ENCODE peak calls at places on chromosome 14, in seven cellular contexts. G, Y, U, K, Z, T and W are unnamed samples.
A peak's percentile ranks its signal among the peaks of the same experiment; 100 is the strongest.

GRCh38 chr14:70073924-70074566 is 114.7 kb downstream of the SLC8A3 start:
- DNase-seq in G (peak; percentile 68), Y (peak; percentile 87), U (peak; percentile 87), K (peak; percentile 45), Z (peak; percentile 69), T (no peak), W (peak; percentile 38)

GRCh38 chr14:49767473-49768300 is at the start of gene KLHDC2:
- DNase-seq in G (peak; percentile 72), Y (peak; percentile 73), U (peak; percentile 86), K (peak; percentile 77), Z (peak; percentile 92), T (no peak), W (peak; percentile 70)

GRCh38 chr14:54329082-54329695 is 67.6 kb upstream of the CDKN3 start:
- DNase-seq in G (peak; percentile 26), Y (peak; percentile 65), U (peak; percentile 62), K (peak; percentile 14), Z (no peak), T (no peak), W (no peak)

GRCh38 chr14:97930191-97930590 is 1133.0 kb downstream of the VRK1 start:
- DNase-seq in G (no peak), Y (no peak), U (no peak), K (no peak), Z (no peak), T (no peak), W (no peak)

GRCh38 chr14:48384786-48385185 is 709.4 kb upstream of the MDGA2 start:
- DNase-seq in G (no peak), Y (no peak), U (no peak), K (no peak), Z (no peak), T (no peak), W (no peak)

GRCh38 chr14:79016828-79017505 is 846.8 kb downstream of the NRXN3 start:
- DNase-seq in G (no peak), Y (peak; percentile 10), U (no peak), K (no peak), Z (no peak), T (no peak), W (no peak)

GRCh38 chr14:61358812-61359211 is 37.4 kb downstream of the PRKCH start:
- DNase-seq in G (no peak), Y (no peak), U (no peak), K (no peak), Z (no peak), T (no peak), W (no peak)

GRCh38 chr14:63893701-63894458 is 41.1 kb downstream of the SYNE2 start:
- DNase-seq in G (no peak), Y (no peak), U (no peak), K (no peak), Z (no peak), T (no peak), W (no peak)

DNA sequence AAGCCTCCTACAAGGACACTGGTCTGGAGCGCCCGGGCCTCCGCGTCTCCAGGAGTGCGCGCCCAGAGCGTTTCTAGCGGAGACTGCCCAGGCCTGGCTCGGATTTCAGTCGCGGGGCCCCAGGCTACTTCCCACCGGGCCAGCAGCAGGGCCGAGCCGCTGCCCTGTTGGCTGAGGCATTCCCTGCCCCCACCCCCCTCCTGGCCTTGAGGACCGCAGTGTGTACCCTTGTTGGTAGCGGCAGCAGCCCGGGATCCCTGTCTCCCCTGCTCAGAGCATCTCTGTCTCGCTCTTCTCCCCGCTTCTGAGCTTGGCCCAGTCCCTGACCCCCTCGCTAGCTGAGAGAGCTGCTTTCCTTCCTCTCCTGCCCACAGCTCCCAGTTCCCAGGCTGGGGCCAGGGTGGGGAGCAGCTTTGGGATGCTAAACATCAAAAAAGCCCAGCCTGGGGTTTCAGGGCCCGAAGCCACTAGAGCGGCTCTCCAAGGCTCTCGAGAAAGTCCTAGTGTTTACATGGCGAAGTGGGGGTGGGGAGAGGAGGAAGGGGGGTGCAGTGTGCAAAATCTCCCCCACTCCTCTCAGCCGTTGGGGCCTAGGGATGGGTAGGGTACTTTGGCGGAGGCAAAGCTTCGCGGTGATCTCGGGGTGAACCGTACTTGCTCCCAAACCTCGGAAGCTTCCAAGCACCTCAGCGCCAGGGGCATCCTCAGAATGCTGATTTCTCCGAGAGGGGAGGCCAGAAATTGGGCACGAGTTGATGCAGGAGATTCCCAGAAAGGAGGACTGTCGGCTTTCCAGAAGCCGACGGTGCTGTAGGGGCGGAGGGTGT is 6.4 kb downstream of the NKX2-1 start:
- DNase-seq in G (no peak), Y (no peak), U (peak; percentile 80), K (no peak), Z (peak; percentile 24), T (no peak), W (no peak)
- TF ChIP-seq TAF1 in G (no peak), Y (no peak), U (no peak), K (no peak), Z (no peak), T (no peak), W (no peak)

GRCh38 chr14:104724407-104724980 is 465 bp downstream of the ADSS1 start:
- DNase-seq in G (peak; percentile 77), Y (no peak), U (no peak), K (no peak), Z (peak; percentile 84), T (no peak), W (no peak)

GRCh38 chr14:104722938-104723650 is 935 bp upstream of the ADSS1 start:
- DNase-seq in G (no peak), Y (no peak), U (no peak), K (no peak), Z (no peak), T (no peak), W (no peak)

GRCh38 chr14:104724981-104725771 is 1.1 kb downstream of the ADSS1 start:
- DNase-seq in G (no peak), Y (peak; percentile 43), U (peak; percentile 70), K (no peak), Z (peak; percentile 84), T (no peak), W (no peak)

GRCh38 chr14:104721704-104722431 is 2.2 kb upstream of the ADSS1 start:
- DNase-seq in G (no peak), Y (no peak), U (no peak), K (no peak), Z (no peak), T (no peak), W (no peak)

DNA sequence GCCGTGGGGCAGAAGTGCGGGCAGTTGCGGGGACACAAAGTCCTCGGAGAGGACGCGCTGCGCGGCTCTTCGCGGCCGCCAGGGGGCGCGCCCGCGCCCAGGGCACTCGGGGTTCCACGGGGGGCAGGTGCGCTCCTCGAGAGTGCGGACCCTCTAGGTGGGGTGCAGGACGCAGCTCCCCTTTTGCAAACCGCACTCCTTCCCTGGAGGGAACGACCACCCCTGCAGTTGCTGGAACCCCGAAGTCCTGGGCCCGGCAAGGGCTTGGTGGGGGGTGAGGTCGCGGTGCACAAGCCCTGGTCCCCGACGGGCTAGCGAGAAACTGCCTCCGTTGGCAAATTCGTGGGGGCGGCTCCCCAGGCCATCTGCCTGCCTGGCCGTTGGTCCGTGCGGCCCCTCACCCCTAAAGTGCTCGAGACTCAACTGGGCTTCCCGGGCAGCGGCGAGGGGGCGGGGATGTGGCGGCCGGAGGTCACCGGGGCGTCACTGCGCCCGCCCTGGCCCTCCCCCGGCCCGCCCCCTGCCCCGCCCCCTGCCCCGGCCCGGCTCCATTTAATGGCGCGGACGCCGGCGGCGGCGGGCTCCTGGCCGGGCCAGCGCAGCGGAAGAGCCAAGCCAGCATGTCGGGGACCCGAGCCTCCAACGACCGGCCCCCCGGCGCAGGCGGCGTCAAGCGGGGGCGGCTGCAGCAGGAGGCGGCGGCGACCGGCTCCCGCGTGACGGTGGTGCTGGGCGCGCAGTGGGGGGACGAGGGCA is at the start of gene ADSS1:
- DNase-seq in G (peak; percentile 76), Y (peak; percentile 24), U (peak; percentile 84), K (peak; percentile 96), Z (peak; percentile 98), T (no peak), W (peak; percentile 94)
- TF ChIP-seq POLR2AphosphoS5 in G (peak; percentile 17), Y (peak; percentile 69), U (no peak), K (no peak), Z (peak; percentile 36), T (no peak), W (no peak)

GRCh38 chr14:94098359-94098758 is 12.2 kb upstream of the IFI27 start:
- DNase-seq in G (no peak), Y (no peak), U (no peak), K (no peak), Z (no peak), T (no peak), W (no peak)

GRCh38 chr14:94093418-94093817 is 12.3 kb downstream of the IFI27L1 start:
- DNase-seq in G (no peak), Y (no peak), U (no peak), K (no peak), Z (no peak), T (no peak), W (no peak)

GRCh38 chr14:94100847-94101246 is 9.7 kb upstream of the IFI27 start:
- DNase-seq in G (no peak), Y (no peak), U (no peak), K (no peak), Z (no peak), T (no peak), W (no peak)

GRCh38 chr14:94099006-94099405 is 11.5 kb upstream of the IFI27 start:
- DNase-seq in G (no peak), Y (no peak), U (no peak), K (no peak), Z (no peak), T (no peak), W (no peak)

DNA sequence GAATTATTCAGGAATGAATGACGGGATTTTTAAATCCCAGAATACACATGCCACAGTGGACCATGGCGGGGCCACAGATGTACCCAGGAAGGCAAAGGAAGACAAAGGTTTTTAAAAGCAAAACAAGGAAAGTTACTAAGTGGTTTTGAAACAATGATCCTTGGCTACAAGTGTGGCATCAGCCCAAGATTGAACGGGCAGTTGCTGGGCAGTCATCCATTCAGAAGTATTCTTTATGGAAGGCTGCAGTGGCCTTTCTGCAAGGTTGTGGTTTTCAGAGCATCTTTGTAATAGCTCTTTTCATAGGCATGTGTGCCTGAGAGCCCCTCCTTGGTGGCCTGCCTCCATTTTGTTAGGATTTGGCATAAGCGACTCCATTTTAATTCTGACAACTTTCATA is 13.4 kb upstream of the IFI27 start:
- DNase-seq in G (no peak), Y (no peak), U (no peak), K (no peak), Z (no peak), T (no peak), W (no peak)
- TF ChIP-seq TAF1 in G (no peak), Y (no peak), U (no peak), K (no peak), Z (no peak), T (no peak), W (no peak)

GRCh38 chr14:80638620-80639215 is 302.8 kb downstream of the CEP128 start:
- DNase-seq in G (no peak), Y (no peak), U (no peak), K (no peak), Z (no peak), T (no peak), W (no peak)

GRCh38 chr14:80637726-80638619 is 303.6 kb downstream of the CEP128 start:
- DNase-seq in G (no peak), Y (no peak), U (no peak), K (no peak), Z (no peak), T (no peak), W (no peak)

GRCh38 chr14:80634106-80634758 is 307.3 kb downstream of the CEP128 start:
- DNase-seq in G (no peak), Y (no peak), U (no peak), K (no peak), Z (no peak), T (no peak), W (no peak)

DNA sequence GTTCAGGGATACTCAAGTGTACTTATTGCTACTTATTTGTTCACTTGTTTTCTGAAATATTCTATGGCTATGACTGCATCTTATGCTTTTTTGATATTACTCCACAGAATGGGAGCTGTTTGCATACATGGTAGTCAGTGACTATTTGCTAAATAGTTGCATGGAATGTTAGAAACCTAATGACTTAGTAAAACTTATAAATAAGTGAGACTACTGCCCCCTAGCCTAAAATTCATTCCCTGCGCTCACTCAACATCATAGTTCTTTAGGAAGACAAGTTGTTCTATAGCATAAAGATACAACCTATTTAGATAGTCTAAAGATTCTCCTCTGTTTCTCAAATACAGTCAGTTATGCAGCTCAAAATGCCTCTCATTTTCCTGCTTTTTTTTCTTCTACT is 305.5 kb downstream of the CEP128 start:
- DNase-seq in G (no peak), Y (no peak), U (no peak), K (no peak), Z (no peak), T (no peak), W (no peak)
- TF ChIP-seq POLR2AphosphoS5 in G (no peak), Y (no peak), U (no peak), K (no peak), Z (no peak), T (no peak), W (no peak)